ENCODE peak calls at places on chromosomes 13 and 19, in four cellular contexts. G, T, N and K are unnamed samples.

GRCh38 chr13:29621401-29621800 is 25.9 kb upstream of the SLC7A1 start:
- DNase-seq in G (no peak), T (no peak), N (no peak), K (no peak)

GRCh38 chr19:55080121-55080914 is 4.6 kb downstream of the EPS8L1 start:
- DNase-seq in G (peak; percentile 76), T (peak; percentile 80), N (peak; percentile 39), K (no peak)

GRCh38 chr19:680287-681028 is 4.3 kb downstream of the FSTL3 start:
- DNase-seq in G (peak; percentile 100), T (peak; percentile 100), N (peak; percentile 99), K (peak; percentile 99)

GRCh38 chr19:27777726-27778125 is 1435.2 kb downstream of the UQCRFS1 start:
- DNase-seq in G (no peak), T (no peak), N (no peak), K (no peak)

GRCh38 chr19:48364564-48365363 is 597 bp downstream of the SYNGR4 start:
- DNase-seq in G (no peak), T (no peak), N (no peak), K (no peak)

GRCh38 chr19:18306903-18307681 is 15.8 kb downstream of the LSM4 start:
- DNase-seq in G (no peak), T (no peak), N (no peak), K (no peak)

GRCh38 chr13:107203146-107203847 is 635.4 kb upstream of the ARGLU1 start:
- DNase-seq in G (no peak), T (peak; percentile 30), N (no peak), K (no peak)

GRCh38 chr13:113053801-113054604 is 51.6 kb upstream of the F7 start:
- DNase-seq in G (no peak), T (no peak), N (no peak), K (no peak)

GRCh38 chr13:98851276-98851675 is 98.8 kb upstream of the SLC15A1 start:
- DNase-seq in G (no peak), T (no peak), N (no peak), K (no peak)

GRCh38 chr13:40146586-40147240 is 491.3 kb downstream of the COG6 start:
- DNase-seq in G (no peak), T (no peak), N (no peak), K (no peak)

GRCh38 chr13:106372199-106373160 is 163.0 kb downstream of the EFNB2 start:
- DNase-seq in G (no peak), T (no peak), N (no peak), K (no peak)

GRCh38 chr13:45658586-45659235 is 43.2 kb upstream of the ERICH6B start:
- DNase-seq in G (no peak), T (no peak), N (no peak), K (no peak)

GRCh38 chr13:36965767-36966166 is 33.4 kb downstream of the ALG5 start:
- DNase-seq in G (no peak), T (no peak), N (no peak), K (no peak)

GRCh38 chr13:36130168-36130541 is 1.0 kb downstream of the DCLK1 start:
- DNase-seq in G (no peak), T (no peak), N (no peak), K (no peak)

GRCh38 chr19:10936661-10937084 is 8.1 kb downstream of the TIMM29 start:
- DNase-seq in G (no peak), T (peak; percentile 57), N (no peak), K (peak; percentile 23)

GRCh38 chr19:35476149-35476548 is 14.1 kb downstream of the KRTDAP start:
- DNase-seq in G (peak; percentile 36), T (no peak), N (no peak), K (no peak)

GRCh38 chr19:19256072-19256969 is 16.8 kb downstream of the TM6SF2 start:
- DNase-seq in G (no peak), T (no peak), N (no peak), K (no peak)

GRCh38 chr13:109100705-109101104 is 471.3 kb downstream of the MYO16 start:
- DNase-seq in G (no peak), T (no peak), N (no peak), K (no peak)

GRCh38 chr19:42422576-42423461 is 4.4 kb downstream of the LIPE start:
- DNase-seq in G (peak; percentile 31), T (peak; percentile 72), N (peak; percentile 34), K (peak; percentile 63)

GRCh38 chr13:76386316-76386715 is 499.9 kb downstream of the KCTD12 start:
- DNase-seq in G (no peak), T (no peak), N (no peak), K (no peak)

GRCh38 chr13:82878536-82878935 is 1003.7 kb downstream of the SLITRK1 start:
- DNase-seq in G (no peak), T (no peak), N (no peak), K (no peak)